ENCODE peak calls at places on chromosomes 3 and 15, in eight cellular contexts. One of them, this sample, is unnamed. For H3K36me3, the result is how much of the 10 kb centered on the place peaks cover.

GRCh38 chr3:109548192-109548938 is 211.0 kb upstream of the DPPA4 start:
- DNase-seq in adrenal gland: no peak
- DNase-seq in left ventricle myocardium inferior: no peak
- DNase-seq in Panc1: no peak
- DNase-seq in hepatocyte: no peak
- DNase-seq in neural progenitor cell: no peak
- DNase-seq in cardiac muscle cell: no peak
- DNase-seq in GM23338: no peak
- DNase-seq in this sample: no peak

GRCh38 chr3:162742159-162742717 is 1245.6 kb downstream of the OTOL1 start:
- DNase-seq in adrenal gland: no peak
- DNase-seq in left ventricle myocardium inferior: no peak
- DNase-seq in Panc1: no peak
- DNase-seq in hepatocyte: no peak
- DNase-seq in neural progenitor cell: no peak
- DNase-seq in cardiac muscle cell: no peak
- DNase-seq in GM23338: no peak
- DNase-seq in this sample: no peak

GRCh38 chr3:122985539-122985938 is 42.0 kb downstream of the SEMA5B start:
- DNase-seq in adrenal gland: no peak
- DNase-seq in left ventricle myocardium inferior: no peak
- DNase-seq in Panc1: no peak
- DNase-seq in hepatocyte: no peak
- DNase-seq in neural progenitor cell: peak
- DNase-seq in cardiac muscle cell: no peak
- DNase-seq in GM23338: peak
- DNase-seq in this sample: no peak

GRCh38 chr3:153970735-153971347 is 150.3 kb upstream of the ARHGEF26 start:
- DNase-seq in adrenal gland: no peak
- DNase-seq in left ventricle myocardium inferior: no peak
- DNase-seq in Panc1: peak
- DNase-seq in hepatocyte: no peak
- DNase-seq in neural progenitor cell: no peak
- DNase-seq in cardiac muscle cell: peak
- DNase-seq in GM23338: peak
- DNase-seq in this sample: no peak

GRCh38 chr3:113221703-113222257 is 10.4 kb downstream of the BOC start:
- DNase-seq in adrenal gland: no peak
- DNase-seq in left ventricle myocardium inferior: no peak
- DNase-seq in Panc1: no peak
- DNase-seq in hepatocyte: no peak
- DNase-seq in neural progenitor cell: no peak
- DNase-seq in cardiac muscle cell: no peak
- DNase-seq in GM23338: no peak
- DNase-seq in this sample: no peak

GRCh38 chr3:112403101-112403500 is 70.1 kb downstream of the CD200 start:
- DNase-seq in adrenal gland: no peak
- DNase-seq in left ventricle myocardium inferior: no peak
- DNase-seq in Panc1: no peak
- DNase-seq in hepatocyte: no peak
- DNase-seq in neural progenitor cell: no peak
- DNase-seq in cardiac muscle cell: no peak
- DNase-seq in GM23338: no peak
- DNase-seq in this sample: no peak

GRCh38 chr3:172836390-172836997 is 86.0 kb downstream of the ECT2 start:
- DNase-seq in adrenal gland: peak
- DNase-seq in left ventricle myocardium inferior: no peak
- DNase-seq in Panc1: peak
- DNase-seq in hepatocyte: peak
- DNase-seq in neural progenitor cell: peak
- DNase-seq in cardiac muscle cell: peak
- DNase-seq in GM23338: peak
- DNase-seq in this sample: no peak

GRCh38 chr15:51718199-51718598 is 19.3 kb downstream of the LYSMD2 start:
- DNase-seq in adrenal gland: no peak
- DNase-seq in left ventricle myocardium inferior: no peak
- DNase-seq in Panc1: no peak
- DNase-seq in hepatocyte: no peak
- DNase-seq in neural progenitor cell: peak
- DNase-seq in cardiac muscle cell: no peak
- DNase-seq in GM23338: no peak
- DNase-seq in this sample: no peak

GRCh38 chr3:148269816-148270215 is 427.9 kb upstream of the AGTR1 start:
- DNase-seq in adrenal gland: no peak
- DNase-seq in left ventricle myocardium inferior: no peak
- DNase-seq in Panc1: no peak
- DNase-seq in hepatocyte: no peak
- DNase-seq in neural progenitor cell: no peak
- DNase-seq in cardiac muscle cell: no peak
- DNase-seq in GM23338: no peak
- DNase-seq in this sample: no peak

GRCh38 chr15:69921626-69922624 is 175.8 kb downstream of the TLE3 start:
- DNase-seq in adrenal gland: no peak
- DNase-seq in left ventricle myocardium inferior: no peak
- DNase-seq in Panc1: no peak
- DNase-seq in hepatocyte: no peak
- DNase-seq in neural progenitor cell: no peak
- DNase-seq in cardiac muscle cell: no peak
- DNase-seq in GM23338: no peak
- DNase-seq in this sample: no peak

GRCh38 chr3:45968706-45969105 is 25.4 kb downstream of the CXCR6 start:
- DNase-seq in adrenal gland: no peak
- DNase-seq in left ventricle myocardium inferior: no peak
- DNase-seq in Panc1: no peak
- DNase-seq in hepatocyte: peak
- DNase-seq in neural progenitor cell: no peak
- DNase-seq in cardiac muscle cell: peak
- DNase-seq in GM23338: no peak
- DNase-seq in this sample: no peak

GRCh38 chr3:45968149-45968548 is 24.9 kb downstream of the CXCR6 start:
- DNase-seq in adrenal gland: no peak
- DNase-seq in left ventricle myocardium inferior: no peak
- DNase-seq in Panc1: no peak
- DNase-seq in hepatocyte: no peak
- DNase-seq in neural progenitor cell: no peak
- DNase-seq in cardiac muscle cell: no peak
- DNase-seq in GM23338: no peak
- DNase-seq in this sample: no peak

GRCh38 chr3:45966371-45966780 is 23.1 kb downstream of the CXCR6 start:
- DNase-seq in adrenal gland: no peak
- DNase-seq in left ventricle myocardium inferior: peak
- DNase-seq in Panc1: no peak
- DNase-seq in hepatocyte: no peak
- DNase-seq in neural progenitor cell: no peak
- DNase-seq in cardiac muscle cell: no peak
- DNase-seq in GM23338: peak
- DNase-seq in this sample: no peak

GRCh38 chr3:45966969-45967640 is 23.8 kb downstream of the CXCR6 start:
- DNase-seq in adrenal gland: no peak
- DNase-seq in left ventricle myocardium inferior: no peak
- DNase-seq in Panc1: no peak
- DNase-seq in hepatocyte: no peak
- DNase-seq in neural progenitor cell: no peak
- DNase-seq in cardiac muscle cell: no peak
- DNase-seq in GM23338: no peak
- DNase-seq in this sample: no peak

GRCh38 chr3:45967724-45968123 is 24.5 kb downstream of the CXCR6 start:
- DNase-seq in adrenal gland: no peak
- DNase-seq in left ventricle myocardium inferior: no peak
- DNase-seq in Panc1: no peak
- DNase-seq in hepatocyte: no peak
- DNase-seq in neural progenitor cell: no peak
- DNase-seq in cardiac muscle cell: no peak
- DNase-seq in GM23338: no peak
- DNase-seq in this sample: no peak
- H3K36me3 ChIP-seq in adrenal gland: half or more
- H3K36me3 ChIP-seq in left ventricle myocardium inferior: half or more
- H3K36me3 ChIP-seq in Panc1: under half
- H3K36me3 ChIP-seq in hepatocyte: under half
- H3K36me3 ChIP-seq in neural progenitor cell: under half
- H3K36me3 ChIP-seq in cardiac muscle cell: half or more
- H3K36me3 ChIP-seq in GM23338: under half
- H3K36me3 ChIP-seq in this sample: under half

GRCh38 chr3:170746175-170746942 is 123.6 kb downstream of the RPL22L1 start:
- DNase-seq in adrenal gland: no peak
- DNase-seq in left ventricle myocardium inferior: no peak
- DNase-seq in Panc1: no peak
- DNase-seq in hepatocyte: no peak
- DNase-seq in neural progenitor cell: no peak
- DNase-seq in cardiac muscle cell: peak
- DNase-seq in GM23338: no peak
- DNase-seq in this sample: no peak

GRCh38 chr3:170741756-170742530 is 128.1 kb downstream of the RPL22L1 start:
- DNase-seq in adrenal gland: no peak
- DNase-seq in left ventricle myocardium inferior: no peak
- DNase-seq in Panc1: no peak
- DNase-seq in hepatocyte: no peak
- DNase-seq in neural progenitor cell: no peak
- DNase-seq in cardiac muscle cell: no peak
- DNase-seq in GM23338: no peak
- DNase-seq in this sample: no peak

GRCh38 chr3:170740726-170741591 is 129.0 kb downstream of the RPL22L1 start:
- DNase-seq in adrenal gland: peak
- DNase-seq in left ventricle myocardium inferior: peak
- DNase-seq in Panc1: peak
- DNase-seq in hepatocyte: peak
- DNase-seq in neural progenitor cell: no peak
- DNase-seq in cardiac muscle cell: peak
- DNase-seq in GM23338: no peak
- DNase-seq in this sample: no peak

GRCh38 chr3:170749185-170749584 is 120.8 kb downstream of the RPL22L1 start:
- DNase-seq in adrenal gland: no peak
- DNase-seq in left ventricle myocardium inferior: no peak
- DNase-seq in Panc1: no peak
- DNase-seq in hepatocyte: no peak
- DNase-seq in neural progenitor cell: no peak
- DNase-seq in cardiac muscle cell: no peak
- DNase-seq in GM23338: no peak
- DNase-seq in this sample: no peak

GRCh38 chr3:170745211-170745718 is 124.7 kb downstream of the RPL22L1 start:
- DNase-seq in adrenal gland: no peak
- DNase-seq in left ventricle myocardium inferior: no peak
- DNase-seq in Panc1: no peak
- DNase-seq in hepatocyte: no peak
- DNase-seq in neural progenitor cell: no peak
- DNase-seq in cardiac muscle cell: peak
- DNase-seq in GM23338: no peak
- DNase-seq in this sample: no peak
- H3K4me3 ChIP-seq in adrenal gland: no peak
- H3K4me3 ChIP-seq in left ventricle myocardium inferior: no peak
- H3K4me3 ChIP-seq in Panc1: no peak
- H3K4me3 ChIP-seq in hepatocyte: no peak
- H3K4me3 ChIP-seq in neural progenitor cell: no peak
- H3K4me3 ChIP-seq in cardiac muscle cell: no peak
- H3K4me3 ChIP-seq in GM23338: no peak
- H3K4me3 ChIP-seq in this sample: no peak

DNA sequence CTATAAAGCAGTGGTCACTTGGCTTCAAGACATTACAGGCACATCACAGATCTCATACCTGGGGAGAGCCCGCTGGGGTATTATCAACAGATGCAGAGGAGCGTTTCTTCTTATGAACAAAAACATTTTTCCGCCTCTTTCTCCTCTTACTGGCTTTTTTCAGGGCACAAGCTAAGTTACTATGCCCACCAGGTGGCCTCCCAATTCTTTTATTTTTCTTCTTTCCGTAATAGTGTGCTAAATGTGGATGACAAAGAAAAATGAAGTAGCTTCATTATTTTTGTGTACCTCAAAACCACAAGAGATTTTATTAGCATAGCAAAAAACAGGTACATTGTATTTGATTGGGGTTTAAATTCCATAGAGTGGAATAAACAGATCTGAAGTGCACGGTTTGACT is 10.1 kb upstream of the STIMATE start:
- DNase-seq in adrenal gland: no peak
- DNase-seq in left ventricle myocardium inferior: no peak
- DNase-seq in Panc1: no peak
- DNase-seq in hepatocyte: no peak
- DNase-seq in neural progenitor cell: no peak
- DNase-seq in cardiac muscle cell: no peak
- DNase-seq in GM23338: peak
- DNase-seq in this sample: no peak
- TF ChIP-seq CTCF in adrenal gland: no peak
- TF ChIP-seq CTCF in left ventricle myocardium inferior: no peak
- TF ChIP-seq CTCF in Panc1: no peak
- TF ChIP-seq CTCF in hepatocyte: no peak
- TF ChIP-seq CTCF in neural progenitor cell: no peak
- TF ChIP-seq CTCF in cardiac muscle cell: no peak
- TF ChIP-seq CTCF in GM23338: peak
- TF ChIP-seq CTCF in this sample: no peak

GRCh38 chr3:183529717-183530116 is 25.8 kb downstream of the KLHL6 start:
- DNase-seq in adrenal gland: no peak
- DNase-seq in left ventricle myocardium inferior: no peak
- DNase-seq in Panc1: no peak
- DNase-seq in hepatocyte: no peak
- DNase-seq in neural progenitor cell: no peak
- DNase-seq in cardiac muscle cell: no peak
- DNase-seq in GM23338: no peak
- DNase-seq in this sample: no peak
- H3K36me3 ChIP-seq in adrenal gland: under half
- H3K36me3 ChIP-seq in left ventricle myocardium inferior: under half
- H3K36me3 ChIP-seq in Panc1: under half
- H3K36me3 ChIP-seq in hepatocyte: under half
- H3K36me3 ChIP-seq in neural progenitor cell: under half
- H3K36me3 ChIP-seq in cardiac muscle cell: under half
- H3K36me3 ChIP-seq in GM23338: under half
- H3K36me3 ChIP-seq in this sample: under half

DNA sequence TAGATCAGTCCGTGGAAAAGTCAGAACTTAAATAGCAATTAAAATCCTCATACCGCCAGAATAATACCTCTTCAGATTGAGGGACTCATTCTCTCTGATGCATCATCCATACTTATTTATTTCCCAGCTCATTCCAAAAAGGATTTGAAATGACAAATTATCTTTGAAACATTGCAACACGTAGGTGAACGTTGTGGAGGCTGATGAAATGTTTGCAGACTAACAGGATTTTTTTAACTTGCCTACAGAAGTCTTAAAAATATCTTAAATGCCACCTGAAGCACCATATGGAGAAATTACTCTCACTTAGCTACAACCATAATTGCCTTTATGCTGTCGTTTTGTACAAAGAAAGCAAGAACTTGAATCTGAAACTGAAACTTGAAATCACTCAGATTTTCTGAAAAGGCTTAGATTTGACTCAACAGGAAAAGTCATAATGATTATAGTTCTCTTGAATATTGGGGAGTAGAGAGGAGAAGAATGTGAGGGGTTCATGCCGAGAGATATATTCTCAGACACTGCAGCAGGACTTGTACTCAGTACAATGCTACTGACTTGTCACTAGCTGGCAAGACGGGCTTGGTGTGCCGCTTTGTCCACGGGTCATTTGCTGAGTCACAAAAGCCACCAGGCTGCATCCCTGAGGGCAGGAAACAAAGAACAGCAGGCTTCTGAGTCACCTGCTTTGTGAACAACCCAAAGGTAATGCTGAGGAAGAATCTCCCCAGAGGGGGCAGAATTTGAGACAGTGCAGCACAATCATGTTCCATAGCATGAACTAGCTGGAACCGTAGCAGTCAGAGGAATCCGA is 7.1 kb upstream of the FMN1 start:
- DNase-seq in adrenal gland: peak
- DNase-seq in left ventricle myocardium inferior: no peak
- DNase-seq in Panc1: peak
- DNase-seq in hepatocyte: peak
- DNase-seq in neural progenitor cell: peak
- DNase-seq in cardiac muscle cell: peak
- DNase-seq in GM23338: peak
- DNase-seq in this sample: peak
- H3K4me3 ChIP-seq in adrenal gland: no peak
- H3K4me3 ChIP-seq in left ventricle myocardium inferior: peak
- H3K4me3 ChIP-seq in Panc1: peak
- H3K4me3 ChIP-seq in hepatocyte: no peak
- H3K4me3 ChIP-seq in neural progenitor cell: no peak
- H3K4me3 ChIP-seq in cardiac muscle cell: no peak
- H3K4me3 ChIP-seq in GM23338: no peak
- H3K4me3 ChIP-seq in this sample: peak

GRCh38 chr3:46986782-46987484 is 7.5 kb downstream of the NBEAL2 start:
- DNase-seq in adrenal gland: no peak
- DNase-seq in left ventricle myocardium inferior: no peak
- DNase-seq in Panc1: no peak
- DNase-seq in hepatocyte: peak
- DNase-seq in neural progenitor cell: peak
- DNase-seq in cardiac muscle cell: no peak
- DNase-seq in GM23338: peak
- DNase-seq in this sample: no peak
- TF ChIP-seq CTCF in adrenal gland: no peak
- TF ChIP-seq CTCF in left ventricle myocardium inferior: no peak
- TF ChIP-seq CTCF in Panc1: no peak
- TF ChIP-seq CTCF in hepatocyte: no peak
- TF ChIP-seq CTCF in neural progenitor cell: no peak
- TF ChIP-seq CTCF in cardiac muscle cell: no peak
- TF ChIP-seq CTCF in GM23338: no peak
- TF ChIP-seq CTCF in this sample: no peak

This sample was measured in keratinocyte.